ENCODE peak calls at places on chromosomes 12 and 14, in four cellular contexts. Z is mesendoderm; D is CD8-positive, alpha-beta memory T cell; V is thyroid gland. H is an unnamed sample. For H3K4me1, the result is how much of the 10 kb centered on the place peaks cover.

GRCh38 chr12:64236549-64236948 is 14.5 kb upstream of the KICS2 start:
- DNase-seq in D (no peak), Z (peak), V (peak), H (no peak)

GRCh38 chr12:50764116-50764860 is 387 bp downstream of the ATF1 start:
- DNase-seq in D (peak), Z (peak), V (peak), H (no peak)

GRCh38 chr12:42798811-42799438 is 209.4 kb upstream of the PRICKLE1 start:
- DNase-seq in D (no peak), V (no peak), Z (no peak), H (no peak)

GRCh38 chr14:80291099-80291498 is 79.8 kb upstream of the DIO2 start:
- DNase-seq in D (no peak), Z (no peak), V (no peak), H (no peak)

GRCh38 chr12:50024227-50024626 is 1.1 kb downstream of the RACGAP1 start:
- DNase-seq in D (no peak), V (no peak), Z (no peak), H (no peak)

GRCh38 chr12:3317841-3318501 is 173.0 kb upstream of the PRMT8 start:
- DNase-seq in Z (no peak), V (no peak), D (no peak), H (no peak)

GRCh38 chr12:10130042-10130441 is at the start of gene CLEC7A:
- DNase-seq in D (no peak), V (no peak), Z (no peak), H (no peak)

GRCh38 chr12:102958073-102958829 is 777 bp downstream of the ASCL1 start:
- DNase-seq in Z (peak), D (no peak), V (peak), H (no peak)

GRCh38 chr14:80572666-80573065 is 361.4 kb upstream of the DIO2 start:
- DNase-seq in D (no peak), V (no peak), Z (peak), H (no peak)

GRCh38 chr14:29240046-29240445 is 473.5 kb downstream of the FOXG1 start:
- DNase-seq in V (no peak), D (no peak), Z (no peak), H (no peak)

GRCh38 chr12:47768323-47768811 is 4.7 kb upstream of the SLC48A1 start:
- DNase-seq in Z (peak), V (no peak), D (no peak), H (no peak)

GRCh38 chr12:12810507-12811143 is 2.5 kb upstream of the DDX47 start:
- DNase-seq in V (no peak), Z (no peak), D (no peak), H (no peak)

GRCh38 chr12:111404362-111405148 is 1.2 kb upstream of the SH2B3 start:
- DNase-seq in D (peak), Z (peak), V (peak), H (no peak)

GRCh38 chr14:91257328-91258020 is 13.0 kb upstream of the GPR68 start:
- DNase-seq in Z (peak), V (no peak), D (no peak), H (no peak)

GRCh38 chr12:14845350-14845750 is 2.0 kb upstream of the ART4 start:
- DNase-seq in Z (peak), D (peak), V (peak), H (no peak)

GRCh38 chr12:112788205-112788604 is 3.3 kb upstream of the RPH3A start:
- DNase-seq in Z (peak), V (no peak), D (no peak), H (no peak)

GRCh38 chr14:64696355-64696844 is 7.8 kb upstream of the PLEKHG3 start:
- DNase-seq in V (peak), D (peak), Z (peak), H (no peak)

GRCh38 chr12:109389146-109389545 is 41.4 kb downstream of the MYO1H start:
- DNase-seq in D (no peak), Z (peak), V (no peak), H (no peak)

GRCh38 chr12:26124491-26125450 is at the start of gene BHLHE41:
- DNase-seq in D (no peak), V (peak), Z (peak), H (peak)

GRCh38 chr14:106657460-106657859 is 1131.1 kb downstream of the TMEM121 start:
- DNase-seq in V (no peak), D (peak), Z (no peak), H (no peak)

GRCh38 chr12:6944381-6945186 is 762 bp downstream of the C12orf57 start:
- DNase-seq in Z (peak), D (peak), V (peak), H (peak)

GRCh38 chr12:107277850-107278249 is 184.5 kb upstream of the CRY1 start:
- DNase-seq in D (no peak), V (no peak), Z (no peak), H (no peak)

GRCh38 chr14:61610900-61611299 is 84.4 kb upstream of the HIF1A start:
- DNase-seq in D (no peak), V (no peak), Z (no peak), H (no peak)

GRCh38 chr14:79540394-79540793 is 670.9 kb downstream of the DIO2 start:
- DNase-seq in Z (no peak), D (no peak), V (no peak), H (no peak)

GRCh38 chr14:93811611-93812010 is 23.3 kb upstream of the PRIMA1 start:
- DNase-seq in Z (no peak), V (no peak), D (no peak), H (no peak)

GRCh38 chr14:61227893-61228591 is 53.1 kb downstream of the TMEM30B start:
- DNase-seq in V (no peak), Z (no peak), D (no peak), H (no peak)

GRCh38 chr14:104694991-104695659 is 5.7 kb downstream of the INF2 start:
- DNase-seq in D (peak), Z (peak), V (no peak), H (no peak)

GRCh38 chr14:92924247-92924646 is 1.3 kb downstream of the CHGA start:
- DNase-seq in V (no peak), D (no peak), Z (peak), H (no peak)

GRCh38 chr14:67971627-67972625 is 152.3 kb downstream of the RAD51B start:
- DNase-seq in D (no peak), V (no peak), Z (no peak), H (peak)

GRCh38 chr14:88668448-88669116 is 105.7 kb downstream of the ZC3H14 start:
- DNase-seq in Z (no peak), D (no peak), V (no peak), H (no peak)

GRCh38 chr12:98424726-98425401 is 90.5 kb upstream of the TMPO start:
- DNase-seq in D (peak), V (peak), Z (peak), H (no peak)

GRCh38 chr12:2286461-2287131 is 233.8 kb downstream of the CACNA1C start:
- DNase-seq in Z (no peak), D (no peak), V (no peak), H (no peak)

GRCh38 chr12:30754383-30754749 is 385 bp downstream of the CAPRIN2 start:
- DNase-seq in Z (no peak), V (no peak), D (no peak), H (no peak)

DNA sequence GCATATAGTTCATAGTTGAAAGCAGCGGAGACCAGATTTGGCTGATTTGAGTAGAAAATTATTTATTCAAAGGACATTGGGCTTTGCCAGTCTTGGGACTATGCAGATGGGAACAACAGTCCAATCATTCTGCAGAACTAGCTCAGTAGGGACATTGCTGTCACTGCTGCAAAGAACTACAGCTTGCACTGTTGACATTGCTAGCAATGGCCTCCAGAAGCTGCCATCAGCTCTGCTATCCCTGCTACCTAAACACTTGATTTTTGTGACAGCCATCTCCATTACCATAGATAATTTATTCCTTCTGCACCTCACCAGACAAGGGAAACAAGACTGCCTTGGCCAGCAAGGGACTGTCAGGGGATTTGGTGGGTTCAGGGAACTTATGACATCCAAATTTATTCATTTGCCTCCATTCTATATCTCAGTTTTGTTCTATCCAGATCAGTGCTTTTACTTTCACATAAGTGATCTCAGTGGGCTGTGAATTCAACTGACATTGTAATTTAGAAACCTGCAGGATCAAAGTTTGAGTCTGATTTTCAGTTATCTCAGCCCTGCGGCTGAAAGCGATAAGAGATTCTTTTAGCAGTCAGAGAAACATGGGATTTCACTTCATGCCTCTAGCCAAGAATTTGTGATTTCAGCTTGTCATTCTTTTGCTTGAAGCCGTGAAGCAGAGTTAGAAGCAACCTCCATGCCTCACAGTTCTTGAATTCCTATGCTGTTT is 136.7 kb upstream of the FBXO33 start:
- DNase-seq in V (no peak), Z (peak), D (no peak), H (no peak)
- H3K4me1 ChIP-seq in V (under half), Z (under half), D (under half), H (under half)

DNA sequence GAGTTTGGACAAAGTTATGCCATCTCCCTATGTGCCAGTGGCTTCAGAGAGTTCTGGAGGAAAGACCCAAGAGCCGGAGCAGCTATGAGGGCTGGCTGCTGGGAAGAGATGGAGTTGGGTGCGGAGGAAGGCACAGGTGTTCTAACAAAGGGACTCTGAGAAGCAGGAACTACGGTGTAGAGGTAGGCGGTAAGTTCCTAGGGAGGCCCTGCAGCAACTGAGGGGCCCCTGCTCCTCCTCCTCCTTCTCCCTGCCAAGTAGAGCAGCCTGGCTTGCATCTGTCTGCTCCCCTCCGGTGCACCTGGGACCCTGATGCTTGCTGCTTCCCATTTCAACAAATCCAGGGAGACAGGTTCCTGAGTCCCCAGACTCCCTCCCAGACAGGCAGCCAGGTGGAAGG is 81.3 kb downstream of the ARL6IP4 start:
- DNase-seq in V (no peak), D (no peak), Z (no peak), H (no peak)
- H3K4me1 ChIP-seq in V (half or more), D (under half), Z (under half), H (half or more)

GRCh38 chr12:32118806-32119205 is 12.2 kb downstream of the BICD1 start:
- DNase-seq in D (no peak), V (no peak), Z (no peak), H (no peak)

GRCh38 chr12:32115404-32116104 is 8.9 kb downstream of the BICD1 start:
- DNase-seq in D (no peak), Z (no peak), V (peak), H (peak)

GRCh38 chr12:32116897-32117296 is 10.2 kb downstream of the BICD1 start:
- DNase-seq in Z (no peak), D (no peak), V (no peak), H (no peak)

GRCh38 chr12:32124637-32125036 is 18.0 kb downstream of the BICD1 start:
- DNase-seq in V (no peak), Z (no peak), D (no peak), H (no peak)

DNA sequence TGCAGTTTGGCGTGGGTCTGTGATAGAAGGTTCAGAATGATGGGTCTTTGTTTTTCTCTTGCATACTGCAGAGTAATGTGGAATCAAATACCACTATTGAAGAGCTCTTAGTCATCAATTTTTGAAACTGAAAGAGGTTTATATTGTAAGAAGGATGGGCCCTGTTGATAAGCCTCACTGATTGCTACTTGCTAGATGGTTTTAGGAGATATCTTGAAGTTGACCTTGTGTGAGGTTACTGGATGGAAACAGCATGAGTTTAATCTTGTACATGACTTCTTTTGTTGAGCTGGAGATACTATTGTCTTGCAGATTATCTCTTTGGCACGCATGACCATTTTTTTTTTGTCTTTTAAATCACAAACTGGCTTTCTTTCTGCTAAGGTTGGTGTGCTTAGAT is 13.8 kb downstream of the BICD1 start:
- DNase-seq in V (no peak), D (no peak), Z (peak), H (no peak)
- H3K4me1 ChIP-seq in V (under half), D (under half), Z (under half), H (under half)

DNA sequence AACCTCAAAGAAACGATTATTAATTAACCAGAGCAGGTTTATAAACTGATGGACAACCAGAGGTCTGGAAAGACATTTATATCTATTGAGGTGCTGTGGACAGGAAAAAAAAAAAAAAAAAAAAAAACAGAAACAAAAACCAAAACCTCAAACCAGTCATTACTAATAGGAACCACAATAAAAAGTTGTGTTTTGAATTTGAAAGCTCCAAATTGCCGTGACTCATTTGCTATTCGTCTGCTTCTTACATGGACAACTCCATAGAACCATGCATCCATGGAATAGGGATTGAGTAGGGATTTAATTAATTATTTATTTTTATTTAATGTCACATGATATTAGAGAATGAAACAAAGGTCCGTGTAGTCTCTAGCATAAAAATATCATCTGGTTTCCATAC is 134.1 kb upstream of the SSTR1 start:
- DNase-seq in V (no peak), D (peak), Z (no peak), H (no peak)
- H3K4me1 ChIP-seq in V (under half), D (half or more), Z (under half), H (under half)

GRCh38 chr12:75819512-75819911 is 212.1 kb downstream of the PHLDA1 start:
- DNase-seq in D (no peak), V (no peak), Z (no peak), H (no peak)
- H3K4me1 ChIP-seq in D (under half), V (under half), Z (under half), H (under half)

DNA sequence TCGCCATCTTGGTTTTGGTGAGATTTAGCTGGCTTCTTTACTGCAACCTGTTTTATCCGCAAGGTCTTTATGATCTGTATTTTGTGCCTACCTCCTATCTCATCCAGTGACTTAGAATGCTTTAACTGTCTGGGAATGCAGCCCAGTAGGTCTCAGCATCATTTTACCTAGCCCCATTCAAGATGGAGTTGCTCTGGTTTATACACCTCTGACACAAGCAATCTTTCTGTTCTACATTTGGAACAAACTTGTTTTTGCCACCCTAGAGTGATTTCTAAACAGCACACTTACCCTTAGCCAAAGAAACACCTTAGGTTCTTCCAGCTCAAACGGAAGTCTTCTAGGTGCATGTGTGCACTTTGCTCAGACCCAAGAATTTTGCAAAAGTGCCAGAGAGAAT is 122.3 kb downstream of the CCDC60 start:
- DNase-seq in V (no peak), D (no peak), Z (no peak), H (no peak)
- H3K4me1 ChIP-seq in V (under half), D (under half), Z (under half), H (under half)

GRCh38 chr14:76958020-76958965 is 70.2 kb downstream of the IRF2BPL start:
- DNase-seq in Z (no peak), D (no peak), V (no peak), H (no peak)
- H3K4me1 ChIP-seq in Z (under half), D (half or more), V (half or more), H (half or more)

DNA sequence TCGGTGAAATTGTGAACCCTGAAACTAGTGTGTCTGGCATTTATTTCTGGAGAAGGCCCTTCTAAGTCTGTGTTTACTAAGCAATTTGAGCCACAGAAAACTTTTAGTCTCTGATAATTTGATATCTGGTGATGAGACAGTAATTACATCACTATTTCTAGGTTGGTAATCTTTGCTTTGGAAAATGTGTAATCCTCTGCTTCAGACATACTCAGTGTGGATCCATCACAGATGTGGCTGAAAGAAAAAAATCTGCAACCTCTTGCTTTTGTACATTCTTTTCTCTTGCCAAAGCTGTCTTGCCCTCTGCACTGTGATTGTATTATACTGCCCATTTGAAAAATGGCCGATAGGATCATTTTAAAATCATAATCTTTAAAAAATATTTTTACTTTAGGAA is 78.1 kb downstream of the PELI2 start:
- DNase-seq in Z (no peak), D (no peak), V (no peak), H (no peak)
- H3K4me1 ChIP-seq in Z (under half), D (under half), V (under half), H (under half)

GRCh38 chr12:100674009-100674888 is 100.8 kb downstream of the GAS2L3 start:
- DNase-seq in D (no peak), Z (no peak), V (no peak), H (no peak)
- H3K4me1 ChIP-seq in D (under half), Z (under half), V (under half), H (under half)

GRCh38 chr14:53902307-53902706 is 54.3 kb downstream of the BMP4 start:
- DNase-seq in D (no peak), Z (no peak), V (no peak), H (no peak)
- H3K4me1 ChIP-seq in D (under half), Z (under half), V (under half), H (under half)

H was measured in gastrocnemius medialis.